ENCODE peak calls at places on chromosomes 6 and 20, in nine cellular contexts. Q, D, I, J, B, M, C, U and R are unnamed samples.

GRCh38 chr6:144659202-144659731 is 374.1 kb downstream of the UTRN start:
- DNase-seq in I (peak), U (no peak), M (no peak), D (no peak), B (peak), Q (peak), J (no peak), C (peak), R (no peak)

GRCh38 chr20:19440660-19441527 is 228.5 kb downstream of the SLC24A3 start:
- DNase-seq in U (no peak), Q (no peak), M (no peak), D (no peak), C (no peak), J (no peak), B (no peak), I (no peak), R (no peak)

GRCh38 chr20:63008541-63009043 is 1.8 kb upstream of the BHLHE23 start:
- DNase-seq in D (no peak), M (no peak), Q (no peak), C (no peak), B (no peak), J (no peak), U (no peak), I (no peak), R (no peak)

GRCh38 chr6:44727651-44728630 is 340.4 kb downstream of the CDC5L start:
- DNase-seq in C (no peak), M (no peak), D (no peak), U (no peak), I (no peak), B (peak), Q (no peak), J (no peak), R (no peak)

GRCh38 chr6:140907235-140907634 is 1225.5 kb upstream of the GJE1 start:
- DNase-seq in D (no peak), M (no peak), J (no peak), I (no peak), U (no peak), Q (no peak), B (no peak), C (no peak), R (no peak)

GRCh38 chr6:147022041-147022440 is 182.2 kb upstream of the STXBP5 start:
- DNase-seq in Q (no peak), J (no peak), M (no peak), B (no peak), C (no peak), I (no peak), D (no peak), U (no peak), R (no peak)

GRCh38 chr6:139166238-139166955 is 31.5 kb downstream of the HECA start:
- DNase-seq in C (no peak), I (no peak), B (no peak), J (no peak), Q (no peak), D (no peak), U (no peak), M (no peak), R (no peak)

GRCh38 chr6:158958504-158959386 is 41.3 kb downstream of the RSPH3 start:
- DNase-seq in C (no peak), U (no peak), B (no peak), D (no peak), I (no peak), Q (no peak), J (no peak), M (no peak), R (no peak)

GRCh38 chr6:168603234-168603633 is 162.2 kb downstream of the SMOC2 start:
- DNase-seq in U (no peak), C (no peak), I (no peak), Q (no peak), J (no peak), D (no peak), M (no peak), B (no peak), R (no peak)

GRCh38 chr6:170050591-170051041 is 240.3 kb downstream of the DLL1 start:
- DNase-seq in Q (no peak), U (peak), I (no peak), J (no peak), M (no peak), C (no peak), D (peak), B (no peak), R (peak)

GRCh38 chr20:1324598-1325172 is 4.3 kb downstream of the SDCBP2 start:
- DNase-seq in C (no peak), U (peak), D (no peak), M (no peak), I (no peak), B (peak), Q (no peak), J (no peak), R (no peak)

GRCh38 chr20:36891211-36891610 is 15.3 kb downstream of the TLDC2 start:
- DNase-seq in J (no peak), B (no peak), Q (no peak), D (no peak), M (no peak), C (no peak), U (no peak), I (no peak), R (no peak)

GRCh38 chr6:30044630-30045029 is 16.4 kb upstream of the POLR1H start:
- DNase-seq in D (no peak), B (no peak), U (no peak), I (no peak), M (peak), C (no peak), J (no peak), Q (no peak), R (no peak)

GRCh38 chr20:62910777-62911497 is 15.4 kb downstream of the DIDO1 start:
- DNase-seq in J (no peak), C (no peak), Q (no peak), I (no peak), B (no peak), D (no peak), M (no peak), U (no peak), R (no peak)

GRCh38 chr20:51562334-51563140 is 20.0 kb upstream of the NFATC2 start:
- DNase-seq in U (peak), B (peak), M (peak), J (peak), I (peak), D (peak), Q (no peak), C (peak), R (peak)

GRCh38 chr6:16723833-16724232 is 37.4 kb downstream of the ATXN1 start:
- DNase-seq in U (no peak), D (no peak), J (no peak), Q (peak), M (peak), C (peak), B (no peak), I (no peak), R (peak)

GRCh38 chr6:11370191-11371018 is 137.9 kb upstream of the NEDD9 start:
- DNase-seq in D (no peak), J (no peak), Q (no peak), U (no peak), M (no peak), C (no peak), I (no peak), B (no peak), R (no peak)

GRCh38 chr20:59806578-59806975 is 126.9 kb downstream of the SYCP2 start:
- DNase-seq in M (no peak), I (no peak), Q (no peak), D (no peak), J (no peak), U (no peak), B (no peak), C (no peak), R (no peak)

GRCh38 chr6:38438097-38438496 is 201.6 kb downstream of the BTBD9 start:
- DNase-seq in I (no peak), J (no peak), D (no peak), B (no peak), Q (no peak), U (no peak), M (no peak), C (no peak), R (no peak)

GRCh38 chr6:27468334-27468733 is 4.6 kb downstream of the ZNF184 start:
- DNase-seq in B (no peak), C (no peak), U (no peak), M (no peak), I (no peak), J (no peak), Q (no peak), D (no peak), R (no peak)

GRCh38 chr20:31682927-31683326 is 39.7 kb downstream of the BCL2L1 start:
- DNase-seq in U (no peak), B (no peak), J (no peak), M (no peak), C (no peak), I (no peak), Q (no peak), D (no peak), R (no peak)

GRCh38 chr20:62530643-62531032 is 54.8 kb upstream of the GATA5 start:
- DNase-seq in D (no peak), I (no peak), C (no peak), J (no peak), Q (no peak), B (no peak), M (no peak), U (no peak), R (no peak)

GRCh38 chr6:78526432-78526831 is 340.9 kb upstream of the IRAK1BP1 start:
- DNase-seq in B (no peak), U (no peak), C (no peak), D (no peak), J (no peak), Q (peak), I (no peak), M (no peak), R (no peak)

GRCh38 chr6:110358536-110359148 is 493 bp upstream of the METTL24 start:
- DNase-seq in Q (no peak), J (no peak), B (no peak), U (no peak), M (no peak), C (no peak), D (no peak), I (no peak), R (no peak)

GRCh38 chr6:147156799-147157382 is 47.3 kb upstream of the STXBP5 start:
- DNase-seq in I (no peak), M (no peak), U (no peak), Q (no peak), J (no peak), B (no peak), D (no peak), C (no peak), R (no peak)

GRCh38 chr6:37309692-37310091 is 44.1 kb upstream of the RNF8 start:
- DNase-seq in J (no peak), I (no peak), M (no peak), D (no peak), Q (no peak), C (no peak), B (no peak), U (no peak), R (no peak)

GRCh38 chr20:667351-668034 is 8.1 kb downstream of the SCRT2 start:
- DNase-seq in Q (peak), M (no peak), I (peak), D (peak), J (peak), U (peak), B (no peak), C (peak), R (peak)

GRCh38 chr20:15310361-15310760 is 972.9 kb upstream of the FLRT3 start:
- DNase-seq in Q (peak), D (no peak), C (no peak), M (no peak), B (no peak), J (no peak), I (no peak), U (no peak), R (no peak)